ENCODE peak calls at places on chromosomes 5 and 9, in five cellular contexts. N is hepatic stellate cell; C is stimulated activated CD4-positive, alpha-beta T cell treated with anti-CD3 and anti-CD28 coated beads, Interleukin-15, amount 100 ng/mL, for 24 hours; Y is stimulated activated CD8-positive, alpha-beta memory T cell treated with anti-CD3 and anti-CD28 coated beads, Interleukin-15, amount 100 ng/mL, for 24 hours; W is NCI-H82. L is an unnamed sample.

GRCh38 chr5:119386945-119387344 is 31.1 kb downstream of the TNFAIP8 start:
- DNase-seq in C (no peak), N (no peak), W (no peak), Y (no peak), L (no peak)

GRCh38 chr9:134637241-134637640 is 4.4 kb upstream of the COL5A1 start:
- DNase-seq in W (peak), C (no peak), N (no peak), Y (no peak), L (no peak)

GRCh38 chr5:137833463-137833862 is 34.2 kb upstream of the MYOT start:
- DNase-seq in W (peak), N (no peak), Y (no peak), C (no peak), L (no peak)

GRCh38 chr5:180286-180918 is 10.9 kb upstream of the LRRC14B start:
- DNase-seq in C (no peak), W (no peak), N (no peak), Y (no peak), L (no peak)

GRCh38 chr5:44828719-44829118 is 20.0 kb downstream of the MRPS30 start:
- DNase-seq in N (no peak), W (no peak), C (no peak), Y (no peak), L (no peak)

GRCh38 chr9:135702002-135702721 is at the start of gene KCNT1:
- DNase-seq in C (peak), Y (peak), N (peak), W (peak), L (peak)

GRCh38 chr5:40958811-40959210 is 49.5 kb downstream of the C7 start:
- DNase-seq in W (no peak), Y (no peak), C (no peak), N (no peak), L (no peak)

GRCh38 chr9:34456746-34457145 is 1.6 kb downstream of the FAM219A start:
- DNase-seq in N (no peak), C (no peak), W (no peak), Y (no peak), L (no peak)

GRCh38 chr9:123795336-123795735 is 134.6 kb downstream of the DENND1A start:
- DNase-seq in Y (no peak), N (no peak), C (no peak), W (no peak), L (no peak)

GRCh38 chr9:121824651-121825480 is 173.4 kb downstream of the DAB2IP start:
- DNase-seq in Y (no peak), W (no peak), N (no peak), C (no peak), L (no peak)

GRCh38 chr5:35780236-35780635 is 76.5 kb upstream of the IL7R start:
- DNase-seq in C (peak), Y (no peak), W (no peak), N (no peak), L (no peak)

GRCh38 chr9:65410926-65411325 is 125.9 kb upstream of the FOXD4L5 start:
- DNase-seq in W (no peak), Y (no peak), C (no peak), N (no peak), L (no peak)

GRCh38 chr5:142100307-142100706 is 8.3 kb upstream of the NDFIP1 start:
- DNase-seq in N (no peak), Y (no peak), W (no peak), C (no peak), L (no peak)

GRCh38 chr5:88875609-88876234 is 7.3 kb downstream of the MEF2C start:
- DNase-seq in W (no peak), Y (no peak), N (no peak), C (no peak), L (no peak)

GRCh38 chr9:99266136-99267023 is 44.3 kb downstream of the SEC61B start:
- DNase-seq in W (peak), C (peak), N (peak), Y (peak), L (peak)

GRCh38 chr5:142286111-142286510 is 38.7 kb downstream of the SPRY4 start:
- DNase-seq in N (no peak), W (no peak), Y (no peak), C (no peak), L (no peak)

GRCh38 chr5:675876-676698 is 17.1 kb downstream of the TPPP start:
- DNase-seq in Y (no peak), C (no peak), N (no peak), W (no peak), L (no peak)

GRCh38 chr5:137075163-137075970 is 423.8 kb downstream of the SPOCK1 start:
- DNase-seq in W (peak), C (peak), Y (no peak), N (peak), L (no peak)

L was measured in stimulated activated effector memory CD8-positive, alpha-beta T cell treated with anti-CD3 and anti-CD28 coated beads, Interleukin-12 subunit alpha, Interleukin-12 subunit beta, amount 100 ng/mL, for 72 hours.